ENCODE peak calls at places on chromosomes 11 and 22, in nine cellular contexts. N is smooth muscle cell of the brain vasculature, T is AG10803, J is heart left ventricle, F is GM20000, W is RWPE1, U is NCI-H1092 treated with DMSO at 0.1 percent for 48 hours, L is HAP-1, C is KBM-7. E is an unnamed sample.
A peak's percentile ranks its signal among the peaks of the same experiment; 100 is the strongest.

GRCh38 chr11:44711772-44712608 is 14.8 kb upstream of the TSPAN18 start:
- DNase-seq in N (no peak), F (no peak), J (no peak), L (no peak), U (peak; percentile 81), W (no peak), C (no peak), T (no peak), E (no peak)

GRCh38 chr11:12287374-12288211 is 89.8 kb upstream of the PARVA start:
- DNase-seq in U (peak; percentile 80), N (peak; percentile 79), F (no peak), L (peak; percentile 38), W (peak; percentile 90), J (peak; percentile 58), T (peak; percentile 97), C (peak; percentile 30), E (peak; percentile 38)

GRCh38 chr22:19648419-19648929 is 65.8 kb upstream of the SEPTIN5 start:
- DNase-seq in N (no peak), J (no peak), W (no peak), F (no peak), T (no peak), C (peak; percentile 24), L (no peak), U (no peak), E (no peak)

GRCh38 chr11:94866936-94867795 is 99.0 kb downstream of the AMOTL1 start:
- DNase-seq in U (no peak), L (no peak), W (no peak), F (no peak), N (no peak), J (no peak), T (no peak), C (no peak), E (no peak)

GRCh38 chr11:36702330-36703054 is 104.5 kb upstream of the RAG2 start:
- DNase-seq in L (peak; percentile 72), J (no peak), W (peak; percentile 78), U (peak; percentile 49), F (peak; percentile 59), T (peak; percentile 58), N (peak; percentile 15), C (peak; percentile 56), E (peak; percentile 23)

GRCh38 chr11:38547464-38547863 is 1949.4 kb upstream of the RAG2 start:
- DNase-seq in U (no peak), L (no peak), N (no peak), C (no peak), W (peak; percentile 38), T (no peak), F (no peak), J (no peak), E (no peak)

GRCh38 chr11:66976048-66976467 is 954 bp downstream of the C11orf86 start:
- DNase-seq in F (no peak), U (peak; percentile 26), T (no peak), W (no peak), N (no peak), C (peak; percentile 54), L (no peak), J (no peak), E (peak; percentile 70)

GRCh38 chr22:30890689-30891442 is 77.7 kb downstream of the MORC2 start:
- DNase-seq in U (peak; percentile 1), C (peak; percentile 11), F (peak; percentile 70), T (peak; percentile 19), W (peak; percentile 10), J (peak; percentile 28), L (no peak), N (no peak), E (peak; percentile 36)

GRCh38 chr11:17578958-17579357 is 31.9 kb downstream of the OTOG start:
- DNase-seq in T (no peak), J (peak; percentile 15), U (no peak), F (no peak), W (no peak), C (no peak), N (no peak), L (no peak), E (no peak)

GRCh38 chr22:26702906-26703830 is 45.8 kb downstream of the MIAT start:
- DNase-seq in W (no peak), N (no peak), F (no peak), L (no peak), C (no peak), T (peak; percentile 49), J (no peak), U (no peak), E (no peak)

GRCh38 chr11:126307706-126308105 is 3.8 kb downstream of the DCPS start:
- DNase-seq in N (no peak), J (no peak), F (no peak), T (peak; percentile 48), L (peak; percentile 75), W (no peak), C (peak; percentile 82), U (peak; percentile 40), E (peak; percentile 59)

GRCh38 chr11:65487467-65488272 is 11.2 kb upstream of the MALAT1 start:
- DNase-seq in C (peak; percentile 92), J (peak; percentile 99), W (peak; percentile 99), T (peak; percentile 100), L (peak; percentile 100), F (peak; percentile 80), U (peak; percentile 100), N (peak; percentile 99), E (peak; percentile 90)

GRCh38 chr11:115920841-115921480 is 416.7 kb upstream of the CADM1 start:
- DNase-seq in F (no peak), L (no peak), J (no peak), T (no peak), N (no peak), W (no peak), C (no peak), U (peak; percentile 65), E (no peak)